ENCODE peak calls at places on chromosome X, in eight cellular contexts. H is activated T-helper 1 cell treated with anti-CD3 and anti-CD28 coated beads, Interleukin-12 subunit alpha, Interleukin-12 subunit beta, Interleukin-2, Interleukin-4 antibody, amounts not matched to agents 30 ng/mL and 10 ng/mL and 1 ng/mL, durations not matched to agents 14 hours and 24 hours and 36 hours; R is ovary; L is COR-L47; V is brain microvascular endothelial cell; T is astrocyte of the spinal cord; N is Peyer's patch; F is stimulated activated CD8-positive, alpha-beta memory T cell treated with anti-CD3 and anti-CD28 coated beads, Interleukin-4, amount 100 ng/mL, for 24 hours. E is an unnamed sample.

GRCh38 chrX:154383359-154384283 is 4.5 kb downstream of the EMD start:
- DNase-seq in N (no peak), F (no peak), T (no peak), L (no peak), H (no peak), R (peak), V (no peak), E (no peak)

GRCh38 chrX:149286940-149287349 is 218.2 kb downstream of the IDS start:
- DNase-seq in R (no peak), N (peak), L (no peak), F (peak), V (peak), H (peak), T (peak), E (peak)

GRCh38 chrX:67574696-67575095 is 30.9 kb downstream of the AR start:
- DNase-seq in N (no peak), T (no peak), R (no peak), H (no peak), V (no peak), F (no peak), L (no peak), E (no peak)

GRCh38 chrX:118199997-118200396 is 83.4 kb upstream of the KLHL13 start:
- DNase-seq in N (no peak), L (no peak), R (no peak), F (no peak), V (no peak), H (no peak), T (no peak), E (no peak)

GRCh38 chrX:100948557-100948956 is 19.8 kb upstream of the XKRX start:
- DNase-seq in V (no peak), F (no peak), H (no peak), T (no peak), R (no peak), L (no peak), N (no peak), E (no peak)

GRCh38 chrX:29478336-29479069 is 736.9 kb upstream of the MAGEB2 start:
- DNase-seq in V (peak), H (no peak), T (peak), F (no peak), N (no peak), L (peak), R (no peak), E (no peak)

GRCh38 chrX:45077748-45078424 is 122.8 kb downstream of the DIPK2B start:
- DNase-seq in H (no peak), V (no peak), F (no peak), T (peak), N (no peak), R (no peak), L (no peak), E (no peak)

GRCh38 chrX:150697641-150698040 is 4.4 kb downstream of the MTMR1 start:
- DNase-seq in N (no peak), H (no peak), R (no peak), F (no peak), L (no peak), T (no peak), V (no peak), E (no peak)

GRCh38 chrX:2409796-2410195 is 91.0 kb downstream of the DHRSX start:
- DNase-seq in T (no peak), V (no peak), R (no peak), F (no peak), L (no peak), N (no peak), H (no peak), E (no peak)

GRCh38 chrX:153349952-153350351 is 16.0 kb downstream of the ZNF275 start:
- DNase-seq in T (no peak), L (no peak), R (no peak), N (no peak), V (no peak), H (no peak), F (no peak), E (no peak)

E was measured in activated T-helper 2 cell treated with anti-CD3 and anti-CD28 coated beads, Interferon-gamma antibody, Interleukin-2, Interleukin-4, amounts not matched to agents 10 μg/mL and 5 μg/mL and 100 μg/mL, durations not matched to agents 14 hours and 24 hours and 36 hours.